ENCODE peak calls at places on chromosome 5, in eight cellular contexts. One of them, this sample, is unnamed.

GRCh38 chr5:133559960-133560359 is 52.4 kb downstream of the FSTL4 start:
- DNase-seq in T follicular helper cell: no peak
- DNase-seq in T-helper 1 cell: no peak
- DNase-seq in epithelial cell of esophagus: no peak
- DNase-seq in T-helper 17 cell: no peak
- DNase-seq in uterus: no peak
- DNase-seq in NCI-H446: no peak
- DNase-seq in amygdala: no peak
- DNase-seq in this sample: no peak

GRCh38 chr5:141753971-141754713 is 72.1 kb upstream of the ARAP3 start:
- DNase-seq in T follicular helper cell: no peak
- DNase-seq in T-helper 1 cell: no peak
- DNase-seq in NCI-H446: no peak
- DNase-seq in T-helper 17 cell: no peak
- DNase-seq in uterus: no peak
- DNase-seq in epithelial cell of esophagus: peak; percentile 71
- DNase-seq in amygdala: no peak
- DNase-seq in this sample: peak; percentile 40

GRCh38 chr5:172835246-172836030 is 1.4 kb downstream of the ERGIC1 start:
- DNase-seq in epithelial cell of esophagus: no peak
- DNase-seq in T follicular helper cell: no peak
- DNase-seq in NCI-H446: no peak
- DNase-seq in amygdala: no peak
- DNase-seq in uterus: no peak
- DNase-seq in T-helper 17 cell: no peak
- DNase-seq in T-helper 1 cell: no peak
- DNase-seq in this sample: no peak

GRCh38 chr5:170169996-170170395 is 62.8 kb upstream of the C5orf58 start:
- DNase-seq in T follicular helper cell: no peak
- DNase-seq in T-helper 17 cell: no peak
- DNase-seq in NCI-H446: no peak
- DNase-seq in epithelial cell of esophagus: peak; percentile 69
- DNase-seq in amygdala: no peak
- DNase-seq in uterus: no peak
- DNase-seq in T-helper 1 cell: no peak
- DNase-seq in this sample: no peak

GRCh38 chr5:34715711-34716110 is 59.6 kb downstream of the RAI14 start:
- DNase-seq in uterus: no peak
- DNase-seq in T-helper 1 cell: no peak
- DNase-seq in epithelial cell of esophagus: no peak
- DNase-seq in T follicular helper cell: no peak
- DNase-seq in amygdala: no peak
- DNase-seq in NCI-H446: no peak
- DNase-seq in T-helper 17 cell: no peak
- DNase-seq in this sample: no peak

GRCh38 chr5:136374003-136374402 is 8.7 kb upstream of the TRPC7 start:
- DNase-seq in T-helper 17 cell: no peak
- DNase-seq in epithelial cell of esophagus: peak; percentile 81
- DNase-seq in uterus: no peak
- DNase-seq in T-helper 1 cell: no peak
- DNase-seq in amygdala: no peak
- DNase-seq in T follicular helper cell: no peak
- DNase-seq in NCI-H446: peak; percentile 3
- DNase-seq in this sample: no peak

GRCh38 chr5:55230086-55230629 is 3.0 kb upstream of the MCIDAS start:
- DNase-seq in epithelial cell of esophagus: no peak
- DNase-seq in T-helper 17 cell: no peak
- DNase-seq in T follicular helper cell: no peak
- DNase-seq in NCI-H446: no peak
- DNase-seq in uterus: no peak
- DNase-seq in T-helper 1 cell: no peak
- DNase-seq in amygdala: no peak
- DNase-seq in this sample: no peak

GRCh38 chr5:97191893-97192292 is 8.8 kb upstream of the RIOK2 start:
- DNase-seq in T follicular helper cell: no peak
- DNase-seq in T-helper 1 cell: no peak
- DNase-seq in NCI-H446: no peak
- DNase-seq in epithelial cell of esophagus: no peak
- DNase-seq in amygdala: no peak
- DNase-seq in uterus: no peak
- DNase-seq in T-helper 17 cell: no peak
- DNase-seq in this sample: no peak

GRCh38 chr5:154740483-154740882 is 14.7 kb upstream of the LARP1 start:
- DNase-seq in T follicular helper cell: no peak
- DNase-seq in NCI-H446: peak; percentile 60
- DNase-seq in amygdala: no peak
- DNase-seq in epithelial cell of esophagus: no peak
- DNase-seq in T-helper 1 cell: no peak
- DNase-seq in uterus: peak; percentile 32
- DNase-seq in T-helper 17 cell: no peak
- DNase-seq in this sample: peak; percentile 50

GRCh38 chr5:155082401-155082800 is 68.8 kb downstream of the KIF4B start:
- DNase-seq in T-helper 17 cell: no peak
- DNase-seq in T-helper 1 cell: no peak
- DNase-seq in amygdala: no peak
- DNase-seq in uterus: no peak
- DNase-seq in NCI-H446: no peak
- DNase-seq in T follicular helper cell: no peak
- DNase-seq in epithelial cell of esophagus: peak; percentile 82
- DNase-seq in this sample: no peak

GRCh38 chr5:114391321-114391720 is 29.5 kb downstream of the KCNN2 start:
- DNase-seq in T follicular helper cell: no peak
- DNase-seq in NCI-H446: no peak
- DNase-seq in epithelial cell of esophagus: no peak
- DNase-seq in T-helper 17 cell: no peak
- DNase-seq in T-helper 1 cell: no peak
- DNase-seq in uterus: no peak
- DNase-seq in amygdala: no peak
- DNase-seq in this sample: no peak

GRCh38 chr5:103461223-103461622 is 101.4 kb downstream of the NUDT12 start:
- DNase-seq in T-helper 1 cell: no peak
- DNase-seq in T follicular helper cell: no peak
- DNase-seq in amygdala: no peak
- DNase-seq in uterus: no peak
- DNase-seq in T-helper 17 cell: no peak
- DNase-seq in NCI-H446: no peak
- DNase-seq in epithelial cell of esophagus: no peak
- DNase-seq in this sample: no peak

GRCh38 chr5:107979272-107979671 is 308.5 kb upstream of the EFNA5 start:
- DNase-seq in uterus: no peak
- DNase-seq in epithelial cell of esophagus: peak; percentile 20
- DNase-seq in T-helper 17 cell: no peak
- DNase-seq in T-helper 1 cell: no peak
- DNase-seq in NCI-H446: peak; percentile 75
- DNase-seq in T follicular helper cell: no peak
- DNase-seq in amygdala: no peak
- DNase-seq in this sample: no peak

GRCh38 chr5:114007678-114008077 is 354.2 kb upstream of the KCNN2 start:
- DNase-seq in T follicular helper cell: no peak
- DNase-seq in T-helper 1 cell: no peak
- DNase-seq in NCI-H446: no peak
- DNase-seq in epithelial cell of esophagus: no peak
- DNase-seq in T-helper 17 cell: no peak
- DNase-seq in uterus: no peak
- DNase-seq in amygdala: no peak
- DNase-seq in this sample: no peak

GRCh38 chr5:172093965-172094364 is 87.5 kb upstream of the FBXW11 start:
- DNase-seq in uterus: no peak
- DNase-seq in amygdala: no peak
- DNase-seq in T follicular helper cell: no peak
- DNase-seq in T-helper 17 cell: no peak
- DNase-seq in T-helper 1 cell: no peak
- DNase-seq in epithelial cell of esophagus: no peak
- DNase-seq in NCI-H446: no peak
- DNase-seq in this sample: peak; percentile 66

GRCh38 chr5:89613222-89613956 is 730.4 kb upstream of the MEF2C start:
- DNase-seq in NCI-H446: no peak
- DNase-seq in T-helper 17 cell: no peak
- DNase-seq in amygdala: no peak
- DNase-seq in T-helper 1 cell: no peak
- DNase-seq in T follicular helper cell: no peak
- DNase-seq in uterus: no peak
- DNase-seq in epithelial cell of esophagus: peak; percentile 45
- DNase-seq in this sample: no peak

GRCh38 chr5:136622737-136623136 is 257.4 kb upstream of the TRPC7 start:
- DNase-seq in uterus: no peak
- DNase-seq in epithelial cell of esophagus: peak; percentile 43
- DNase-seq in NCI-H446: no peak
- DNase-seq in T-helper 1 cell: no peak
- DNase-seq in T-helper 17 cell: no peak
- DNase-seq in amygdala: no peak
- DNase-seq in T follicular helper cell: no peak
- DNase-seq in this sample: no peak

GRCh38 chr5:33936004-33936380 is 194 bp upstream of the RXFP3 start:
- DNase-seq in amygdala: no peak
- DNase-seq in T-helper 17 cell: no peak
- DNase-seq in NCI-H446: no peak
- DNase-seq in epithelial cell of esophagus: peak; percentile 55
- DNase-seq in uterus: no peak
- DNase-seq in T-helper 1 cell: no peak
- DNase-seq in T follicular helper cell: no peak
- DNase-seq in this sample: peak; percentile 48